ENCODE peak calls at places on chromosomes 5 and 9, in seven cellular contexts. E is HCT116, S is transverse colon, L is endothelial cell of umbilical vein, U is H1, C is prostate gland, F is sigmoid colon. O is an unnamed sample.

GRCh38 chr9:134661299-134661698 is 19.7 kb downstream of the COL5A1 start:
- DNase-seq in F (peak; percentile 70), S (no peak), L (no peak), U (no peak), C (no peak), E (no peak), O (no peak)

GRCh38 chr5:149799119-149799623 is 69.1 kb downstream of the PPARGC1B start:
- DNase-seq in F (peak; percentile 95), C (no peak), E (no peak), U (no peak), L (peak; percentile 16), S (peak; percentile 74), O (no peak)

GRCh38 chr5:14818931-14819790 is 52.4 kb downstream of the ANKH start:
- DNase-seq in U (no peak), E (no peak), C (no peak), S (no peak), L (no peak), F (no peak), O (no peak)

GRCh38 chr5:159582756-159583523 is 252.7 kb upstream of the IL12B start:
- DNase-seq in U (no peak), L (no peak), E (peak; percentile 61), C (no peak), F (no peak), S (no peak), O (no peak)

GRCh38 chr9:137674307-137675305 is 55.8 kb downstream of the EHMT1 start:
- DNase-seq in U (no peak), C (no peak), E (no peak), F (no peak), L (no peak), S (no peak), O (no peak)

GRCh38 chr5:20368581-20368980 is 380.6 kb upstream of the CDH18 start:
- DNase-seq in C (no peak), L (no peak), E (no peak), F (no peak), U (no peak), S (no peak), O (no peak)

GRCh38 chr5:113177225-113177624 is 200.6 kb downstream of the DCP2 start:
- DNase-seq in E (no peak), C (no peak), L (no peak), F (no peak), S (no peak), U (no peak), O (no peak)

GRCh38 chr5:146620663-146621051 is 104.7 kb upstream of the GPR151 start:
- DNase-seq in F (no peak), C (no peak), E (no peak), L (no peak), S (no peak), U (peak; percentile 48), O (no peak)

GRCh38 chr5:102313907-102314306 is 17.8 kb upstream of the SLCO4C1 start:
- DNase-seq in L (no peak), U (no peak), F (no peak), E (no peak), C (no peak), S (no peak), O (no peak)

GRCh38 chr5:94893404-94894145 is 275.1 kb downstream of the SLF1 start:
- DNase-seq in F (no peak), L (no peak), S (no peak), E (peak; percentile 34), C (no peak), U (no peak), O (no peak)

GRCh38 chr9:114460513-114461225 is 44.6 kb downstream of the WHRN start:
- DNase-seq in C (no peak), F (no peak), U (peak; percentile 43), S (no peak), E (no peak), L (no peak), O (no peak)
- TF ChIP-seq POLR2AphosphoS5 in C (no peak), F (no peak), U (no peak), S (no peak), E (no peak), L (no peak), O (no peak)

GRCh38 chr9:136464241-136464640 is 18.6 kb downstream of the SEC16A start:
- DNase-seq in L (no peak), U (no peak), E (no peak), S (no peak), F (no peak), C (no peak), O (no peak)

GRCh38 chr9:136467766-136468165 is 15.1 kb downstream of the SEC16A start:
- DNase-seq in C (no peak), S (no peak), L (no peak), F (no peak), U (no peak), E (no peak), O (no peak)

GRCh38 chr9:136465500-136466154 is 17.2 kb downstream of the SEC16A start:
- DNase-seq in C (no peak), E (no peak), L (no peak), S (no peak), F (no peak), U (no peak), O (no peak)

GRCh38 chr9:136463578-136463977 is 19.3 kb downstream of the SEC16A start:
- DNase-seq in E (no peak), F (no peak), S (no peak), U (no peak), C (no peak), L (no peak), O (no peak)

DNA sequence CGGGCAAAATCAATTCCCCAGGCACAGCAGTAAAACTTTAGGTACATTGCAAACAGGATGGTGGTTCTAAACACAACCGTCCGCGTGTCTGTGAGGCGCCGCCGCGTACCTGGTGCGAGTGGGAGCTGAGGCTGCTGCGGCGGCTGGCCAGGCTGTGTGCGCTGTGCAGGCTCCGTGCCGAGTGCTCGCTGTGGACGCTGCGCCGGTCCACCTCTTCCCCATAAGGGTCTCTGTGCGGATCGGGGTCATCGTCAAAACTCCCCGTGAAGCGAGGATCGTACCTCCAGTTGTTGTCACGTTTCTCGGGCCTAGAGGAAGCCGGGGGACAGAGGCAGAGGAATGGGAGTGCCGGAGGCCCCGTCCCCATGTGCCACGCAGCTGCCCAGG is 16.7 kb downstream of the SEC16A start:
- DNase-seq in C (no peak), F (no peak), S (no peak), L (no peak), E (no peak), U (no peak), O (no peak)
- TF ChIP-seq POLR2AphosphoS5 in C (no peak), F (no peak), S (no peak), L (no peak), E (no peak), U (no peak), O (no peak)

GRCh38 chr5:107393846-107394245 is 276.9 kb downstream of the EFNA5 start:
- DNase-seq in L (no peak), C (no peak), E (no peak), S (no peak), U (no peak), F (no peak), O (no peak)
- TF ChIP-seq POLR2AphosphoS5 in L (no peak), C (no peak), E (no peak), S (no peak), U (no peak), F (no peak), O (no peak)

DNA sequence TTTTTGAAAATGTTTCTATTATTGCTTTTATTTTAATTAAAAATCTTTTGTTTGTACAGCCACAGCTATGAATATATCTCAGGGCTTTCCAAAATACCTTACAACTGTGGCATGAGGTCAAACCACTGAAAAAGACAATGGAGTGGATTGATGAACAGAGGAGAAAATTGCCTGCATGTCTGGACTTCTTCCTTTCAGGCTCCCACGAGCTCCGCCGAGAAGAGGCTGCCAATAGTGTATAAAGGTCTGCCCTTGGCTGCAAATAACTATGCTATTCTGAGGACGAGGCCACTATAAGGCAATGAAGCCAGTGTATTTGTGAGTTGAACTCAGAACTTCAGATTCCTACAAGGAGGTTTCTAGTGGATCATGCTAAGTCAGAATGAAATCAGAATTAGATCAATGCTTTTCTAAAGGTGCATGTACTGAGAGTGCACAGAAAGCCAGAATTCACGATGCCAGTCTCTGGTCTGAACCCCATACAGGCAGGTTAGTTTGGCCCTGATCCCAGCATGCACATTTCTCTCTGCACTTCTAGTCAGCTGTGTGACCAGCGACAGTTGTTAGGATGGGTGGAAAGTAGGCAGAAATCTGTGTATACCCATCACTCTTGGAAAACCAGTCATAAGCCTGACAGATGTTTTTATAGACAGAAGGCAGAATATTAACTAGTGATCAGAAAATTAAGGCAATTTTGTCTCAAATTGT is 42.7 kb upstream of the PLPP1 start:
- DNase-seq in U (peak; percentile 34), S (peak; percentile 31), C (peak; percentile 65), E (no peak), L (peak; percentile 17), F (peak; percentile 82), O (no peak)
- TF ChIP-seq POLR2AphosphoS5 in U (no peak), S (no peak), C (peak; percentile 62), E (no peak), L (no peak), F (no peak), O (no peak)

GRCh38 chr5:115815693-115816225 is 700 bp downstream of the CDO1 start:
- DNase-seq in L (peak; percentile 9), E (no peak), S (no peak), C (no peak), F (no peak), U (peak; percentile 66), O (no peak)

GRCh38 chr5:115813719-115814118 is 2.7 kb downstream of the CDO1 start:
- DNase-seq in E (no peak), F (no peak), S (no peak), L (no peak), U (no peak), C (no peak), O (no peak)

GRCh38 chr5:115818821-115819220 is 2.4 kb upstream of the CDO1 start:
- DNase-seq in E (no peak), S (no peak), L (no peak), U (no peak), C (no peak), F (no peak), O (peak; percentile 24)

GRCh38 chr5:115815006-115815692 is 1.3 kb downstream of the CDO1 start:
- DNase-seq in E (no peak), S (no peak), F (no peak), U (no peak), C (no peak), L (peak; percentile 3), O (no peak)

GRCh38 chr5:115816226-115817042 is at the start of gene CDO1:
- DNase-seq in F (peak; percentile 71), E (no peak), C (no peak), S (peak; percentile 8), L (peak; percentile 53), U (peak; percentile 84), O (peak; percentile 88)
- TF ChIP-seq POLR2AphosphoS5 in F (no peak), E (no peak), C (no peak), S (no peak), L (no peak), U (peak; percentile 78), O (peak; percentile 45)

GRCh38 chr5:141003026-141003425 is 36.8 kb downstream of the PCDHAC2 start:
- DNase-seq in L (no peak), E (no peak), S (no peak), F (no peak), C (no peak), U (no peak), O (no peak)

GRCh38 chr5:140998921-140999410 is 32.7 kb downstream of the PCDHAC2 start:
- DNase-seq in C (no peak), U (no peak), E (no peak), F (no peak), L (no peak), S (no peak), O (no peak)

GRCh38 chr5:141002667-141002965 is 36.3 kb downstream of the PCDHAC2 start:
- DNase-seq in C (no peak), U (no peak), S (no peak), F (no peak), L (no peak), E (no peak), O (no peak)

GRCh38 chr5:141001854-141002666 is 35.8 kb downstream of the PCDHAC2 start:
- DNase-seq in U (peak; percentile 88), F (no peak), S (peak; percentile 8), L (peak; percentile 12), C (no peak), E (peak; percentile 31), O (peak; percentile 45)

GRCh38 chr5:141001466-141001853 is 35.2 kb downstream of the PCDHAC2 start:
- DNase-seq in L (no peak), U (peak; percentile 58), F (no peak), S (no peak), E (peak; percentile 40), C (no peak), O (peak; percentile 88)
- TF ChIP-seq POLR2AphosphoS5 in L (no peak), U (peak; percentile 27), F (no peak), S (no peak), E (peak; percentile 35), C (no peak), O (peak; percentile 5)

O was measured in upper lobe of left lung.